ENCODE peak calls at places on chromosomes 6 and 20, in six cellular contexts. I, C, D, W, Q and V are unnamed samples.

GRCh38 chr6:4801491-4802118 is 25.4 kb downstream of the CDYL start:
- DNase-seq in I (no peak), C (no peak), D (no peak), W (no peak), Q (no peak), V (no peak)

GRCh38 chr6:7073810-7074525 is 33.8 kb upstream of the RREB1 start:
- DNase-seq in I (no peak), C (no peak), D (no peak), W (no peak), Q (no peak), V (no peak)

GRCh38 chr6:47261191-47261590 is 48.5 kb downstream of the TNFRSF21 start:
- DNase-seq in I (no peak), C (no peak), D (no peak), W (no peak), Q (no peak), V (no peak)

GRCh38 chr6:43972915-43973304 is 154.3 kb downstream of the MRPL14 start:
- DNase-seq in I (no peak), C (no peak), D (peak), W (peak), Q (peak), V (peak)

GRCh38 chr6:133774356-133774755 is 114.6 kb upstream of the TCF21 start:
- DNase-seq in I (no peak), C (no peak), D (no peak), W (no peak), Q (no peak), V (no peak)

GRCh38 chr6:170506446-170506845 is 46.7 kb downstream of the PSMB1 start:
- DNase-seq in I (no peak), C (no peak), D (no peak), W (no peak), Q (no peak), V (no peak)

GRCh38 chr6:22409487-22409886 is 112.7 kb upstream of the PRL start:
- DNase-seq in I (no peak), C (no peak), D (no peak), W (no peak), Q (no peak), V (no peak)

GRCh38 chr6:154292855-154293519 is 63.6 kb downstream of the IPCEF1 start:
- DNase-seq in I (peak), C (no peak), D (no peak), W (peak), Q (no peak), V (no peak)

GRCh38 chr6:43970913-43971775 is 156.1 kb downstream of the MRPL14 start:
- DNase-seq in I (no peak), C (no peak), D (no peak), W (peak), Q (no peak), V (no peak)

GRCh38 chr6:168370310-168370991 is 50.9 kb upstream of the DACT2 start:
- DNase-seq in I (peak), C (peak), D (no peak), W (no peak), Q (peak), V (no peak)

GRCh38 chr6:125888989-125889656 is 67.4 kb upstream of the HINT3 start:
- DNase-seq in I (peak), C (peak), D (no peak), W (peak), Q (no peak), V (no peak)

GRCh38 chr20:46651091-46651962 is at the start of gene SLC13A3:
- DNase-seq in I (peak), C (no peak), D (no peak), W (no peak), Q (peak), V (peak)

GRCh38 chr6:132365319-132365907 is 35.9 kb downstream of the MOXD1 start:
- DNase-seq in I (peak), C (peak), D (no peak), W (no peak), Q (no peak), V (no peak)